ENCODE peak calls at places on chromosomes 16 and 17, in nine cellular contexts. F, D, L, S, M, J, H, N and K are unnamed samples.

GRCh38 chr17:5676012-5676411 is 91.7 kb upstream of the NLRP1 start:
- DNase-seq in S (no peak), L (no peak), D (no peak), J (no peak), F (no peak), N (no peak), M (no peak), H (no peak), K (no peak)

GRCh38 chr16:65319621-65320231 is 197.9 kb upstream of the CDH11 start:
- DNase-seq in S (no peak), H (no peak), D (no peak), F (no peak), M (no peak), L (no peak), J (no peak), N (no peak), K (no peak)

GRCh38 chr17:65697661-65698060 is 136.2 kb upstream of the AXIN2 start:
- DNase-seq in D (no peak), L (peak), M (no peak), J (no peak), S (no peak), N (no peak), F (no peak), H (no peak), K (no peak)

GRCh38 chr16:17275989-17276530 is 194.7 kb downstream of the XYLT1 start:
- DNase-seq in H (no peak), D (no peak), L (no peak), F (no peak), M (no peak), J (no peak), N (no peak), S (no peak), K (no peak)

GRCh38 chr17:2547176-2547575 is 35.5 kb upstream of the METTL16 start:
- DNase-seq in H (no peak), D (no peak), L (no peak), S (no peak), M (no peak), J (no peak), F (no peak), N (peak), K (no peak)

GRCh38 chr16:12178251-12178990 is 201.9 kb downstream of the SNX29 start:
- DNase-seq in N (peak), D (no peak), H (peak), J (no peak), S (no peak), M (no peak), L (no peak), F (no peak), K (no peak)

GRCh38 chr17:6574689-6575595 is 18.6 kb upstream of the PITPNM3 start:
- DNase-seq in L (no peak), N (peak), D (no peak), F (no peak), S (peak), H (peak), J (no peak), M (peak), K (no peak)

GRCh38 chr17:1792495-1793446 is 30.9 kb downstream of the SERPINF1 start:
- DNase-seq in F (no peak), N (no peak), M (no peak), J (no peak), S (no peak), H (no peak), D (no peak), L (no peak), K (no peak)

GRCh38 chr16:22077700-22078313 is 14.5 kb upstream of the VWA3A start:
- DNase-seq in F (peak), H (no peak), S (peak), N (peak), L (no peak), J (peak), M (peak), D (peak), K (peak)

GRCh38 chr17:50154604-50155003 is 4.1 kb upstream of the PPP1R9B start:
- DNase-seq in M (no peak), N (no peak), H (no peak), D (no peak), L (no peak), F (no peak), S (no peak), J (no peak), K (no peak)

GRCh38 chr16:58832496-58832895 is 98.4 kb upstream of the GOT2 start:
- DNase-seq in L (no peak), F (no peak), M (no peak), H (no peak), J (no peak), D (no peak), N (no peak), S (no peak), K (no peak)

GRCh38 chr17:37608369-37609169 is 649 bp downstream of the SYNRG start:
- DNase-seq in J (peak), M (no peak), D (no peak), F (no peak), S (peak), N (peak), H (no peak), L (no peak), K (no peak)

GRCh38 chr17:49715221-49715620 is 7.5 kb upstream of the SLC35B1 start:
- DNase-seq in M (peak), F (no peak), D (no peak), S (no peak), H (no peak), N (no peak), J (no peak), L (no peak), K (no peak)

GRCh38 chr17:48239603-48239995 is 132.0 kb downstream of the SNX11 start:
- DNase-seq in M (no peak), S (no peak), L (no peak), F (no peak), D (no peak), J (no peak), N (no peak), H (no peak), K (no peak)

GRCh38 chr17:64063766-64064224 is 43.4 kb upstream of the ICAM2 start:
- DNase-seq in J (peak), N (peak), D (no peak), H (no peak), L (peak), S (no peak), F (peak), M (peak), K (peak)

GRCh38 chr16:87072101-87072500 is 245.1 kb downstream of the C16orf95 start:
- DNase-seq in N (no peak), H (no peak), L (no peak), M (no peak), F (no peak), J (no peak), D (no peak), S (no peak), K (no peak)

GRCh38 chr17:21272250-21272649 is 12.3 kb upstream of the MAP2K3 start:
- DNase-seq in J (no peak), S (no peak), N (no peak), L (no peak), M (no peak), F (no peak), H (no peak), D (no peak), K (no peak)

GRCh38 chr17:57955183-57955952 is at the start of gene CUEDC1:
- DNase-seq in L (no peak), H (no peak), F (peak), N (peak), S (peak), J (peak), M (peak), D (peak), K (peak)

GRCh38 chr16:25922438-25922837 is 230.7 kb downstream of the HS3ST4 start:
- DNase-seq in M (no peak), J (no peak), D (no peak), N (no peak), H (no peak), F (no peak), L (no peak), S (no peak), K (no peak)

GRCh38 chr16:3589441-3589921 is 12.3 kb upstream of the NLRC3 start:
- DNase-seq in S (no peak), D (no peak), H (no peak), M (no peak), L (no peak), F (no peak), N (peak), J (no peak), K (no peak)

GRCh38 chr16:82631701-82632685 is 5.2 kb downstream of the CDH13 start:
- DNase-seq in J (no peak), D (no peak), N (no peak), S (no peak), F (no peak), M (no peak), H (no peak), L (no peak), K (no peak)

GRCh38 chr16:30381351-30382041 is 865 bp downstream of the SEPTIN1 start:
- DNase-seq in J (no peak), F (no peak), S (no peak), N (no peak), L (no peak), M (peak), D (no peak), H (no peak), K (no peak)

GRCh38 chr17:39659286-39660010 is 5.7 kb upstream of the TCAP start:
- DNase-seq in H (no peak), N (no peak), M (no peak), S (no peak), J (no peak), F (no peak), D (no peak), L (no peak), K (no peak)

GRCh38 chr17:29212094-29212631 is 32.0 kb upstream of the MYO18A start:
- DNase-seq in F (no peak), J (no peak), H (no peak), D (no peak), L (no peak), M (no peak), S (no peak), N (no peak), K (no peak)

GRCh38 chr17:46832945-46833839 is 14.7 kb upstream of the WNT3 start:
- DNase-seq in S (peak), D (no peak), J (no peak), N (peak), L (peak), M (no peak), F (no peak), H (peak), K (no peak)

GRCh38 chr17:75508122-75508719 is 7.1 kb downstream of the CASKIN2 start:
- DNase-seq in S (no peak), L (no peak), H (no peak), J (no peak), F (no peak), N (no peak), M (no peak), D (no peak), K (no peak)

GRCh38 chr17:79044462-79044861 is 20.5 kb downstream of the C1QTNF1 start:
- DNase-seq in S (no peak), L (no peak), N (no peak), M (no peak), D (no peak), H (no peak), J (no peak), F (no peak), K (no peak)

GRCh38 chr17:66661411-66661843 is 173.5 kb upstream of the CACNG5 start:
- DNase-seq in D (no peak), M (no peak), N (peak), F (no peak), J (no peak), S (peak), L (peak), H (no peak), K (no peak)

GRCh38 chr17:57091186-57091618 is 6.2 kb downstream of the AKAP1 start:
- DNase-seq in S (no peak), L (no peak), M (no peak), D (no peak), F (no peak), J (no peak), H (no peak), N (no peak), K (no peak)